ENCODE peak calls at places on chromosome 5, in eight cellular contexts. One of them, this sample, is unnamed.

GRCh38 chr5:66958984-66959641 is 237.5 kb downstream of the CD180 start:
- DNase-seq in endothelial cell of umbilical vein: peak
- DNase-seq in GM12878: no peak
- DNase-seq in WTC11: peak
- DNase-seq in A549: peak
- DNase-seq in K562: no peak
- DNase-seq in HCT116: no peak
- DNase-seq in HepG2: no peak
- DNase-seq in this sample: no peak

GRCh38 chr5:76402880-76403712 is at the start of gene IQGAP2:
- DNase-seq in endothelial cell of umbilical vein: peak
- DNase-seq in GM12878: no peak
- DNase-seq in WTC11: peak
- DNase-seq in A549: peak
- DNase-seq in K562: peak
- DNase-seq in HCT116: peak
- DNase-seq in HepG2: peak
- DNase-seq in this sample: peak

GRCh38 chr5:37786855-37787254 is 53.0 kb downstream of the GDNF start:
- DNase-seq in endothelial cell of umbilical vein: no peak
- DNase-seq in GM12878: no peak
- DNase-seq in WTC11: no peak
- DNase-seq in A549: peak
- DNase-seq in K562: no peak
- DNase-seq in HCT116: no peak
- DNase-seq in HepG2: no peak
- DNase-seq in this sample: no peak

GRCh38 chr5:82364497-82364896 is 86.3 kb upstream of the RPS23 start:
- DNase-seq in endothelial cell of umbilical vein: peak
- DNase-seq in GM12878: no peak
- DNase-seq in WTC11: no peak
- DNase-seq in A549: peak
- DNase-seq in K562: no peak
- DNase-seq in HCT116: no peak
- DNase-seq in HepG2: no peak
- DNase-seq in this sample: no peak

GRCh38 chr5:33310471-33310870 is 130.3 kb upstream of the TARS1 start:
- DNase-seq in endothelial cell of umbilical vein: no peak
- DNase-seq in GM12878: no peak
- DNase-seq in WTC11: no peak
- DNase-seq in A549: peak
- DNase-seq in K562: no peak
- DNase-seq in HCT116: no peak
- DNase-seq in HepG2: no peak
- DNase-seq in this sample: no peak

GRCh38 chr5:160118349-160119141 is 705 bp downstream of the PWWP2A start:
- DNase-seq in endothelial cell of umbilical vein: no peak
- DNase-seq in GM12878: no peak
- DNase-seq in WTC11: peak
- DNase-seq in A549: peak
- DNase-seq in K562: peak
- DNase-seq in HCT116: no peak
- DNase-seq in HepG2: no peak
- DNase-seq in this sample: peak

GRCh38 chr5:59586811-59587340 is 306.6 kb downstream of the PDE4D start:
- DNase-seq in endothelial cell of umbilical vein: no peak
- DNase-seq in GM12878: no peak
- DNase-seq in WTC11: no peak
- DNase-seq in A549: no peak
- DNase-seq in K562: no peak
- DNase-seq in HCT116: no peak
- DNase-seq in HepG2: no peak
- DNase-seq in this sample: no peak

GRCh38 chr5:54792611-54793404 is 192.6 kb downstream of the ESM1 start:
- DNase-seq in endothelial cell of umbilical vein: peak
- DNase-seq in GM12878: no peak
- DNase-seq in WTC11: no peak
- DNase-seq in A549: no peak
- DNase-seq in K562: no peak
- DNase-seq in HCT116: no peak
- DNase-seq in HepG2: no peak
- DNase-seq in this sample: no peak

GRCh38 chr5:80231693-80232092 is 24.2 kb downstream of the SERINC5 start:
- DNase-seq in endothelial cell of umbilical vein: no peak
- DNase-seq in GM12878: no peak
- DNase-seq in WTC11: no peak
- DNase-seq in A549: no peak
- DNase-seq in K562: no peak
- DNase-seq in HCT116: no peak
- DNase-seq in HepG2: no peak
- DNase-seq in this sample: no peak

GRCh38 chr5:29896651-29897050 is 1296.8 kb upstream of the CDH6 start:
- DNase-seq in endothelial cell of umbilical vein: no peak
- DNase-seq in GM12878: no peak
- DNase-seq in WTC11: no peak
- DNase-seq in A549: no peak
- DNase-seq in K562: no peak
- DNase-seq in HCT116: no peak
- DNase-seq in HepG2: no peak
- DNase-seq in this sample: peak

GRCh38 chr5:7759951-7760580 is 90.9 kb downstream of the CFAP90 start:
- DNase-seq in endothelial cell of umbilical vein: no peak
- DNase-seq in GM12878: no peak
- DNase-seq in WTC11: no peak
- DNase-seq in A549: no peak
- DNase-seq in K562: no peak
- DNase-seq in HCT116: no peak
- DNase-seq in HepG2: no peak
- DNase-seq in this sample: no peak

GRCh38 chr5:83866191-83866590 is 145.5 kb upstream of the HAPLN1 start:
- DNase-seq in endothelial cell of umbilical vein: no peak
- DNase-seq in GM12878: no peak
- DNase-seq in WTC11: no peak
- DNase-seq in A549: no peak
- DNase-seq in K562: no peak
- DNase-seq in HCT116: no peak
- DNase-seq in HepG2: no peak
- DNase-seq in this sample: no peak

GRCh38 chr5:154395407-154396106 is 50.2 kb upstream of the SAP30L start:
- DNase-seq in endothelial cell of umbilical vein: no peak
- DNase-seq in GM12878: no peak
- DNase-seq in WTC11: peak
- DNase-seq in A549: no peak
- DNase-seq in K562: no peak
- DNase-seq in HCT116: no peak
- DNase-seq in HepG2: no peak
- DNase-seq in this sample: no peak

GRCh38 chr5:78547731-78548189 is 100.8 kb downstream of the LHFPL2 start:
- DNase-seq in endothelial cell of umbilical vein: no peak
- DNase-seq in GM12878: no peak
- DNase-seq in WTC11: no peak
- DNase-seq in A549: no peak
- DNase-seq in K562: no peak
- DNase-seq in HCT116: no peak
- DNase-seq in HepG2: no peak
- DNase-seq in this sample: peak

GRCh38 chr5:11719888-11720481 is 184.3 kb downstream of the CTNND2 start:
- DNase-seq in endothelial cell of umbilical vein: no peak
- DNase-seq in GM12878: no peak
- DNase-seq in WTC11: peak
- DNase-seq in A549: peak
- DNase-seq in K562: no peak
- DNase-seq in HCT116: no peak
- DNase-seq in HepG2: peak
- DNase-seq in this sample: peak

GRCh38 chr5:150301901-150302300 is 804 bp downstream of the ARSI start:
- DNase-seq in endothelial cell of umbilical vein: no peak
- DNase-seq in GM12878: no peak
- DNase-seq in WTC11: no peak
- DNase-seq in A549: no peak
- DNase-seq in K562: no peak
- DNase-seq in HCT116: no peak
- DNase-seq in HepG2: no peak
- DNase-seq in this sample: no peak

GRCh38 chr5:150303660-150304411 is 1.1 kb upstream of the ARSI start:
- DNase-seq in endothelial cell of umbilical vein: no peak
- DNase-seq in GM12878: no peak
- DNase-seq in WTC11: no peak
- DNase-seq in A549: no peak
- DNase-seq in K562: no peak
- DNase-seq in HCT116: no peak
- DNase-seq in HepG2: no peak
- DNase-seq in this sample: no peak

GRCh38 chr5:150303070-150303595 is 428 bp upstream of the ARSI start:
- DNase-seq in endothelial cell of umbilical vein: no peak
- DNase-seq in GM12878: no peak
- DNase-seq in WTC11: peak
- DNase-seq in A549: no peak
- DNase-seq in K562: no peak
- DNase-seq in HCT116: no peak
- DNase-seq in HepG2: no peak
- DNase-seq in this sample: no peak

GRCh38 chr5:150301170-150301505 is 1.6 kb downstream of the ARSI start:
- DNase-seq in endothelial cell of umbilical vein: no peak
- DNase-seq in GM12878: no peak
- DNase-seq in WTC11: no peak
- DNase-seq in A549: no peak
- DNase-seq in K562: no peak
- DNase-seq in HCT116: no peak
- DNase-seq in HepG2: no peak
- DNase-seq in this sample: no peak

GRCh38 chr5:150302301-150303069 is at the start of gene ARSI:
- DNase-seq in endothelial cell of umbilical vein: no peak
- DNase-seq in GM12878: no peak
- DNase-seq in WTC11: peak
- DNase-seq in A549: peak
- DNase-seq in K562: peak
- DNase-seq in HCT116: no peak
- DNase-seq in HepG2: no peak
- DNase-seq in this sample: no peak
- TF ChIP-seq CTCF in endothelial cell of umbilical vein: peak
- TF ChIP-seq CTCF in GM12878: no peak
- TF ChIP-seq CTCF in WTC11: no peak
- TF ChIP-seq CTCF in A549: peak
- TF ChIP-seq CTCF in K562: peak
- TF ChIP-seq CTCF in HCT116: no peak
- TF ChIP-seq CTCF in HepG2: peak
- TF ChIP-seq CTCF in this sample: no peak

DNA sequence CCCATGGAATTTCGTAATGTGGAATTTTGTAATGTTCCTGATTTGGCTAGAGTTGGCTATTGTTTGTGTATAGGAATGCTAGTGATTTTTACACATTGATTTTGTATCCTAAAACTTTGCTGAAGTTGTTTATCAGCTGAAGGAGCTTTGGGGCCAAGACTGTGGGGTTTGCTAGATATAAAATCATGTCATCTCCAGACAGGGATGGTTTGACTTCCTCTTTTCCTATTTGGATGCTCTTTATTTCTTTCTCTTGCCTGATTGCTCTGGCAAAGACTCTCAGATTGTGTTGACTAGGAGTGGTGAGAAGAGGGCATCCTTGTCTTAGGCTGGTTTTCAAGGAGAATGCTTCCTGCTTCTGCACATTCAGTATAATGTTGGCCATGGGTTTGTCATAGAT is 91.0 kb downstream of the NNT start:
- DNase-seq in endothelial cell of umbilical vein: no peak
- DNase-seq in GM12878: no peak
- DNase-seq in WTC11: no peak
- DNase-seq in A549: no peak
- DNase-seq in K562: no peak
- DNase-seq in HCT116: no peak
- DNase-seq in HepG2: no peak
- DNase-seq in this sample: no peak
- TF ChIP-seq MAX in endothelial cell of umbilical vein: no peak
- TF ChIP-seq MAX in GM12878: no peak
- TF ChIP-seq MAX in WTC11: no peak
- TF ChIP-seq MAX in A549: no peak
- TF ChIP-seq MAX in K562: no peak
- TF ChIP-seq MAX in HCT116: no peak
- TF ChIP-seq MAX in HepG2: no peak
- TF ChIP-seq MAX in this sample: no peak

GRCh38 chr5:96112703-96113102 is 151.1 kb upstream of the ELL2 start:
- DNase-seq in endothelial cell of umbilical vein: no peak
- DNase-seq in GM12878: no peak
- DNase-seq in WTC11: no peak
- DNase-seq in A549: no peak
- DNase-seq in K562: no peak
- DNase-seq in HCT116: no peak
- DNase-seq in HepG2: no peak
- DNase-seq in this sample: no peak

GRCh38 chr5:96113170-96113939 is 151.7 kb upstream of the ELL2 start:
- DNase-seq in endothelial cell of umbilical vein: no peak
- DNase-seq in GM12878: no peak
- DNase-seq in WTC11: no peak
- DNase-seq in A549: no peak
- DNase-seq in K562: no peak
- DNase-seq in HCT116: no peak
- DNase-seq in HepG2: no peak
- DNase-seq in this sample: no peak

GRCh38 chr5:96111080-96111756 is 149.6 kb upstream of the ELL2 start:
- DNase-seq in endothelial cell of umbilical vein: no peak
- DNase-seq in GM12878: no peak
- DNase-seq in WTC11: no peak
- DNase-seq in A549: no peak
- DNase-seq in K562: no peak
- DNase-seq in HCT116: no peak
- DNase-seq in HepG2: peak
- DNase-seq in this sample: no peak

GRCh38 chr5:96110289-96110688 is 148.6 kb upstream of the ELL2 start:
- DNase-seq in endothelial cell of umbilical vein: no peak
- DNase-seq in GM12878: no peak
- DNase-seq in WTC11: no peak
- DNase-seq in A549: no peak
- DNase-seq in K562: no peak
- DNase-seq in HCT116: no peak
- DNase-seq in HepG2: peak
- DNase-seq in this sample: no peak

GRCh38 chr5:96112123-96112670 is 150.5 kb upstream of the ELL2 start:
- DNase-seq in endothelial cell of umbilical vein: no peak
- DNase-seq in GM12878: no peak
- DNase-seq in WTC11: no peak
- DNase-seq in A549: no peak
- DNase-seq in K562: no peak
- DNase-seq in HCT116: no peak
- DNase-seq in HepG2: no peak
- DNase-seq in this sample: no peak
- TF ChIP-seq CTCF in endothelial cell of umbilical vein: no peak
- TF ChIP-seq CTCF in GM12878: no peak
- TF ChIP-seq CTCF in WTC11: no peak
- TF ChIP-seq CTCF in A549: no peak
- TF ChIP-seq CTCF in K562: no peak
- TF ChIP-seq CTCF in HCT116: no peak
- TF ChIP-seq CTCF in HepG2: no peak
- TF ChIP-seq CTCF in this sample: no peak

DNA sequence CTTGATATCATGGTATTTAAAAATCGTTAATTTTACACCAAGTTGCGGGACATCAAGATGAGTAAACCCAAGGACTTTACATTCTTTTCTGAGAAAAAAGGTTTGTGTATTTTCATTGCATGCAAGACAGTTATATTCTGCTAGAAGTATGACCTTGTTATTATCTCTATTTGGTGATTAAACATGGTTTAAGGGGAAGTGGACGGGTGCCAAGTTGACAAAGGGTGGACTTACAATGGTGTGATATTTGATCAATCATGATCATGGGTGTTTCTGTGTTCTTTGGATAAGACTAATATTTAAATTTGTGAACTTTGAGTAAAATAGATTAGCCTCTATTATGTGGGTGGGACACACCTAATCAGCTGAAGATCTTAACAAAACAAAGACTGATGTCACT is 783.0 kb downstream of the CDH12 start:
- DNase-seq in endothelial cell of umbilical vein: no peak
- DNase-seq in GM12878: no peak
- DNase-seq in WTC11: no peak
- DNase-seq in A549: no peak
- DNase-seq in K562: no peak
- DNase-seq in HCT116: no peak
- DNase-seq in HepG2: no peak
- DNase-seq in this sample: no peak
- TF ChIP-seq MAX in endothelial cell of umbilical vein: no peak
- TF ChIP-seq MAX in GM12878: no peak
- TF ChIP-seq MAX in WTC11: no peak
- TF ChIP-seq MAX in A549: no peak
- TF ChIP-seq MAX in K562: no peak
- TF ChIP-seq MAX in HCT116: no peak
- TF ChIP-seq MAX in HepG2: no peak
- TF ChIP-seq MAX in this sample: no peak